ENCODE peak calls at places on chromosomes 16 and 17, in ten cellular contexts. V is suprapubic skin, P is H54, F is sigmoid colon, H is transverse colon, A is adrenal gland, K is uterus, L is ovary, S is stomach, E is NB4. Q is an unnamed sample.
A peak's percentile ranks its signal among the peaks of the same experiment; 100 is the strongest.

GRCh38 chr17:8857919-8858318 is 9.6 kb downstream of the PIK3R6 start:
- DNase-seq in V (no peak), P (no peak), F (no peak), H (no peak), A (no peak), K (no peak), L (no peak), S (no peak), E (peak; percentile 90), Q (no peak)

GRCh38 chr17:59506907-59507726 is 58.3 kb upstream of the DHX40 start:
- DNase-seq in V (no peak), P (no peak), F (no peak), H (no peak), A (peak; percentile 54), K (no peak), L (no peak), S (no peak), E (no peak), Q (no peak)

GRCh38 chr16:14600164-14600563 is 29.9 kb downstream of the PARN start:
- DNase-seq in V (no peak), P (peak; percentile 18), F (no peak), H (no peak), A (no peak), K (no peak), L (no peak), S (no peak), E (peak; percentile 14), Q (no peak)

GRCh38 chr17:73278465-73279453 is 17.1 kb upstream of the CPSF4L start:
- DNase-seq in V (no peak), P (no peak), F (peak; percentile 80), H (peak; percentile 65), A (peak; percentile 86), K (peak; percentile 63), L (peak; percentile 83), S (peak; percentile 51), E (no peak), Q (no peak)

GRCh38 chr17:77453613-77454559 is 313.1 kb downstream of the SEC14L1 start:
- DNase-seq in V (no peak), P (no peak), F (no peak), H (peak; percentile 89), A (no peak), K (no peak), L (no peak), S (peak; percentile 85), E (no peak), Q (peak; percentile 90)

GRCh38 chr16:86306811-86307517 is 203.4 kb upstream of the FOXF1 start:
- DNase-seq in V (no peak), P (no peak), F (peak; percentile 32), H (no peak), A (no peak), K (no peak), L (no peak), S (no peak), E (peak; percentile 28), Q (no peak)

GRCh38 chr17:17710728-17711541 is 29.7 kb downstream of the RAI1 start:
- DNase-seq in V (no peak), P (peak; percentile 100), F (peak; percentile 83), H (peak; percentile 84), A (peak; percentile 91), K (peak; percentile 66), L (peak; percentile 39), S (peak; percentile 94), E (no peak), Q (no peak)

GRCh38 chr17:35841505-35841904 is 27.2 kb downstream of the HEATR9 start:
- DNase-seq in V (no peak), P (peak; percentile 23), F (no peak), H (no peak), A (peak; percentile 50), K (no peak), L (no peak), S (no peak), E (no peak), Q (no peak)

GRCh38 chr16:31260136-31260931 is 559 bp downstream of the ITGAM start:
- DNase-seq in V (no peak), P (no peak), F (no peak), H (no peak), A (no peak), K (no peak), L (no peak), S (no peak), E (no peak), Q (peak; percentile 80)

GRCh38 chr17:42274812-42275526 is 1.2 kb downstream of the STAT5B start:
- DNase-seq in V (no peak), P (no peak), F (peak; percentile 28), H (no peak), A (no peak), K (no peak), L (no peak), S (no peak), E (no peak), Q (no peak)

GRCh38 chr17:42277342-42277712 is 1.1 kb upstream of the STAT5B start:
- DNase-seq in V (no peak), P (no peak), F (no peak), H (peak; percentile 19), A (no peak), K (no peak), L (no peak), S (no peak), E (no peak), Q (no peak)

GRCh38 chr17:42275527-42276358 is 448 bp downstream of the STAT5B start:
- DNase-seq in V (no peak), P (no peak), F (peak; percentile 68), H (peak; percentile 19), A (no peak), K (peak; percentile 54), L (peak; percentile 54), S (no peak), E (peak; percentile 44), Q (peak; percentile 74)

GRCh38 chr17:42276609-42277341 is 584 bp upstream of the STAT5B start:
- DNase-seq in V (peak; percentile 87), P (peak; percentile 87), F (peak; percentile 92), H (peak; percentile 75), A (peak; percentile 93), K (peak; percentile 79), L (peak; percentile 83), S (peak; percentile 74), E (peak; percentile 78), Q (peak; percentile 82)

GRCh38 chr17:42276359-42276608 is at the start of gene STAT5B:
- DNase-seq in V (no peak), P (peak; percentile 80), F (peak; percentile 85), H (peak; percentile 80), A (peak; percentile 60), K (peak; percentile 74), L (peak; percentile 67), S (peak; percentile 80), E (peak; percentile 80), Q (peak; percentile 95)
- TF ChIP-seq POLR2A in V (peak; percentile 85), P (peak; percentile 77), F (no peak), H (no peak), A (no peak), K (peak; percentile 90), L (peak; percentile 67), S (no peak), E (peak; percentile 67), Q (no peak)

DNA sequence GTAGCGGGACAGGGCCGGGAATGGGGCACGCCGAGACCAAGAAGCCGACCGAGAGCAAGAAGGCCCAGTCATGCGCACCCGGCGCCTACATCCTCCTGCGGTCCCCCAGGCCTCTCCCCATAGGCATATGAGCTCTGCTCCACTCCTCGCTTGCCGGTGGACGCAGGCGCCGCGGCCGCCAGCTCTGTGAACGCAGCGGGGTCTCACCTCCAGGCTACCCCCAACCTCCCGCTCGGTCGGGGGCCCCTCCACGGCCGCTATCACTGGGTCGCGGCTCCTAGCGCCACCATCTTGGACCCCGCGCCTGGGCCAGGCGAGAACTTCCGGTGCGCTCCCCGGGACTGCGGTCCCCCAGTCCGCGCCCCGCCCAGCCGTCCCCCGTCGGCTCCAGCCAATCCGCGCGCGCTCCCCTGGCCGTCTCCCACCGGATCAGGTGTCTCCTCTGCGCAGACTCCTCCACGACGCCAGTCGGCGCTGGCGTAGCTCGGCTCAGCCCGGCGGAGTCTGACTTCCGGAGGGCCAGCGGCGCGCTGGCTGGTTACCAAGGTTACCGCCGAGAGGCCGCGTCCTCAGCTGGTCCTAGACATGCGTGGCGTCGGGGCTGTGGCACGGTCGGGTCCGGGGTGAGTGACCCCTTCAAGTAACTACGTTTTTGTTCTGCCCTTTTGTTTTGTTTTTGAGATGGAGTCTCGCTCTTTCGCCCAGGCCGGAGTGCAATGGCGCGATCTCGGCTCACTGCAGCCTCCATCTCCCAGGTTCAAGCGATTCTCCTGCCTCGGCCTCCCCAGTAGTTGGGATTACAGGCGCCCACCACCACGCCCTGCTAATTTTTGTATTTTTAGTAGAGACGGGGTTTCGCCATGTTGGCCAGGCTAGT is at the start of gene ZNF594:
- DNase-seq in V (peak; percentile 98), P (peak; percentile 98), F (peak; percentile 98), H (peak; percentile 96), A (peak; percentile 96), K (peak; percentile 97), L (peak; percentile 97), S (peak; percentile 97), E (peak; percentile 91), Q (peak; percentile 99)
- TF ChIP-seq POLR2A in V (peak; percentile 71), P (peak; percentile 44), F (peak; percentile 57), H (peak; percentile 69), A (peak; percentile 49), K (peak; percentile 64), L (peak; percentile 60), S (no peak), E (peak; percentile 38), Q (peak; percentile 17)

GRCh38 chr17:39757176-39757662 is 19.5 kb downstream of the GRB7 start:
- DNase-seq in V (no peak), P (no peak), F (no peak), H (no peak), A (no peak), K (no peak), L (no peak), S (no peak), E (no peak), Q (no peak)

GRCh38 chr17:39759204-39759603 is 21.5 kb downstream of the GRB7 start:
- DNase-seq in V (no peak), P (no peak), F (no peak), H (no peak), A (no peak), K (no peak), L (no peak), S (no peak), E (no peak), Q (no peak)

GRCh38 chr17:39755550-39756375 is 18.0 kb downstream of the GRB7 start:
- DNase-seq in V (no peak), P (no peak), F (peak; percentile 56), H (peak; percentile 69), A (no peak), K (no peak), L (no peak), S (no peak), E (peak; percentile 38), Q (peak; percentile 87)

GRCh38 chr17:39756376-39757079 is 18.8 kb downstream of the GRB7 start:
- DNase-seq in V (no peak), P (no peak), F (peak; percentile 50), H (no peak), A (no peak), K (no peak), L (no peak), S (no peak), E (no peak), Q (no peak)

GRCh38 chr17:39757931-39758873 is 20.5 kb downstream of the GRB7 start:
- DNase-seq in V (no peak), P (no peak), F (peak; percentile 28), H (peak; percentile 26), A (no peak), K (no peak), L (no peak), S (no peak), E (peak; percentile 87), Q (no peak)
- TF ChIP-seq POLR2A in V (no peak), P (no peak), F (no peak), H (no peak), A (no peak), K (no peak), L (no peak), S (no peak), E (no peak), Q (no peak)

GRCh38 chr17:67374329-67375053 is 2.6 kb upstream of the PITPNC1 start:
- DNase-seq in V (peak; percentile 96), P (peak; percentile 71), F (peak; percentile 90), H (peak; percentile 87), A (peak; percentile 92), K (peak; percentile 74), L (peak; percentile 79), S (peak; percentile 92), E (peak; percentile 91), Q (peak; percentile 97)
- TF ChIP-seq POLR2A in V (no peak), P (no peak), F (no peak), H (no peak), A (no peak), K (no peak), L (no peak), S (no peak), E (no peak), Q (no peak)